ENCODE peak calls at places on chromosomes 13 and 19, in six cellular contexts. T is neural progenitor cell, G is astrocyte of the spinal cord, P is GM12865, H is HCT116, Q is cardiac fibroblast. F is an unnamed sample.
A peak's percentile ranks its signal among the peaks of the same experiment; 100 is the strongest.

GRCh38 chr19:48329167-48329891 is 4.0 kb downstream of the EMP3 start:
- DNase-seq in T (no peak), G (peak; percentile 62), P (peak; percentile 77), H (no peak), Q (peak; percentile 46), F (no peak)

GRCh38 chr19:17489392-17490030 is 19.2 kb downstream of the SLC27A1 start:
- DNase-seq in T (no peak), G (no peak), P (no peak), H (no peak), Q (no peak), F (no peak)

GRCh38 chr19:8655340-8655709 is 24.9 kb downstream of the NFILZ start:
- DNase-seq in T (no peak), G (no peak), P (peak; percentile 10), H (no peak), Q (no peak), F (no peak)

GRCh38 chr13:101493541-101493940 is 41.1 kb downstream of the ITGBL1 start:
- DNase-seq in T (no peak), G (no peak), P (no peak), H (no peak), Q (no peak), F (no peak)

GRCh38 chr13:37109080-37109678 is 3.7 kb upstream of the CSNK1A1L start:
- DNase-seq in T (peak; percentile 30), G (peak; percentile 70), P (peak; percentile 11), H (no peak), Q (peak; percentile 73), F (peak; percentile 70)

GRCh38 chr13:51585696-51586095 is 1.4 kb downstream of the WDFY2 start:
- DNase-seq in T (no peak), G (peak; percentile 62), P (peak; percentile 34), H (no peak), Q (peak; percentile 22), F (peak; percentile 41)

GRCh38 chr19:43784981-43785808 is 4.4 kb upstream of the KCNN4 start:
- DNase-seq in T (peak; percentile 86), G (peak; percentile 74), P (peak; percentile 88), H (peak; percentile 79), Q (peak; percentile 74), F (peak; percentile 61)

GRCh38 chr19:53308339-53308811 is 25.2 kb upstream of the ZNF845 start:
- DNase-seq in T (peak; percentile 67), G (no peak), P (no peak), H (no peak), Q (no peak), F (peak; percentile 43)

GRCh38 chr13:101397742-101398141 is 18.6 kb downstream of the NALCN start:
- DNase-seq in T (no peak), G (peak; percentile 80), P (no peak), H (no peak), Q (peak; percentile 8), F (peak; percentile 96)

GRCh38 chr19:49856574-49857021 is 5.6 kb downstream of the PTOV1 start:
- DNase-seq in T (no peak), G (no peak), P (no peak), H (no peak), Q (no peak), F (no peak)

GRCh38 chr19:17448190-17448967 is at the start of gene TMEM221:
- DNase-seq in T (peak; percentile 83), G (no peak), P (peak; percentile 41), H (no peak), Q (peak; percentile 30), F (peak; percentile 63)

GRCh38 chr13:39577833-39578232 is 25.2 kb downstream of the LHFPL6 start:
- DNase-seq in T (no peak), G (no peak), P (no peak), H (no peak), Q (no peak), F (no peak)

GRCh38 chr13:39023316-39023715 is 14.6 kb downstream of the PROSER1 start:
- DNase-seq in T (no peak), G (no peak), P (no peak), H (no peak), Q (peak; percentile 79), F (peak; percentile 62)

GRCh38 chr19:8324186-8325050 is 3.1 kb downstream of the RPS28 start:
- DNase-seq in T (no peak), G (no peak), P (peak; percentile 44), H (no peak), Q (no peak), F (no peak)

GRCh38 chr13:39632994-39633393 is 22.5 kb upstream of the COG6 start:
- DNase-seq in T (no peak), G (no peak), P (no peak), H (no peak), Q (no peak), F (no peak)

GRCh38 chr13:59834801-59835200 is 328.9 kb downstream of the DIAPH3 start:
- DNase-seq in T (no peak), G (peak; percentile 71), P (no peak), H (no peak), Q (peak; percentile 10), F (peak; percentile 23)

GRCh38 chr13:50645092-50645491 is 198.4 kb downstream of the DLEU7 start:
- DNase-seq in T (no peak), G (peak; percentile 49), P (no peak), H (no peak), Q (no peak), F (no peak)

GRCh38 chr19:35806597-35806996 is 6.0 kb downstream of the PRODH2 start:
- DNase-seq in T (no peak), G (no peak), P (no peak), H (no peak), Q (no peak), F (no peak)

GRCh38 chr19:3249408-3249807 is 24.9 kb downstream of the CELF5 start:
- DNase-seq in T (peak; percentile 23), G (no peak), P (peak; percentile 16), H (peak; percentile 33), Q (no peak), F (no peak)

GRCh38 chr13:75407473-75407872 is 74.5 kb downstream of the TBC1D4 start:
- DNase-seq in T (no peak), G (no peak), P (no peak), H (no peak), Q (no peak), F (no peak)

GRCh38 chr13:96662036-96662435 is 332.2 kb downstream of the OXGR1 start:
- DNase-seq in T (no peak), G (no peak), P (no peak), H (no peak), Q (no peak), F (peak; percentile 63)

GRCh38 chr19:35528218-35529038 is at the start of gene SBSN:
- DNase-seq in T (no peak), G (no peak), P (no peak), H (no peak), Q (peak; percentile 79), F (peak; percentile 89)

GRCh38 chr13:73200432-73200831 is 141.6 kb downstream of the KLF5 start:
- DNase-seq in T (no peak), G (peak; percentile 24), P (no peak), H (no peak), Q (peak; percentile 82), F (no peak)

GRCh38 chr13:94968040-94968756 is 255.9 kb upstream of the SOX21 start:
- DNase-seq in T (peak; percentile 86), G (peak; percentile 35), P (no peak), H (no peak), Q (peak; percentile 14), F (peak; percentile 56)

GRCh38 chr19:3785464-3785937 is 680 bp downstream of the MATK start:
- DNase-seq in T (peak; percentile 2), G (no peak), P (no peak), H (no peak), Q (no peak), F (no peak)

GRCh38 chr13:41568990-41569387 is 111.6 kb downstream of the RGCC start:
- DNase-seq in T (no peak), G (peak; percentile 85), P (no peak), H (no peak), Q (peak; percentile 79), F (peak; percentile 80)
- TF ChIP-seq CTCF in T (no peak), G (no peak), P (no peak), H (no peak), Q (peak; percentile 25), F (no peak)

DNA sequence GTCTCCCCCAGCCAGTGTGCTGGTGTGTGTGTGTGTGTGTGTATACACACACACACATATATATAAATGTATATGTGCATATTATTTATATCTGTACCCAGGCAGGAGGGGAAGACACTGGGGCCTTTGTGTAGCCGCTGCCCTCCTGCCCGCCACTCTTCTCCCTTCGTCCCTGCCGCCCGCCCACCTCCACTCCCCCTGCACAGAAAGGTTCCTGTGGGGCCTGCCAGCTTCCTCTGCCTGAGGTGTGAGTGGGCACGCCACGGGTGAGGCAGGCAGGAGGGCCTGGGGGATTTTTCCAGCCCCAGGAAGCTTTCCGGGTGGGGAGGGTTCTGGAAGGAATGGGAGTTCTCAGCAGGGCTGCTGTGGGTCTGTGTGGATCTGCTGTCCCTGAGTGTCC is 6.9 kb downstream of the IRF2BP1 start:
- DNase-seq in T (no peak), G (no peak), P (no peak), H (no peak), Q (no peak), F (no peak)
- H3K4me3 ChIP-seq in T (no peak overlapping the region), G (no peak overlapping the region), P (no peak overlapping the region), H (no peak overlapping the region), Q (no peak overlapping the region), F (no peak overlapping the region)

GRCh38 chr19:11321206-11322126 is 18.0 kb downstream of the RAB3D start:
- DNase-seq in T (no peak), G (no peak), P (no peak), H (no peak), Q (no peak), F (no peak)
- TF ChIP-seq CTCF in T (no peak), G (no peak), P (peak; percentile 9), H (no peak), Q (no peak), F (no peak)

GRCh38 chr19:55014714-55015113 is 23.4 kb downstream of the GP6 start:
- DNase-seq in T (no peak), G (no peak), P (no peak), H (no peak), Q (no peak), F (no peak)
- H3K4me3 ChIP-seq in T (no peak overlapping the region), G (no peak overlapping the region), P (no peak overlapping the region), H (no peak overlapping the region), Q (no peak overlapping the region), F (no peak overlapping the region)

GRCh38 chr13:56755181-56755580 is 385.5 kb upstream of the PRR20A start:
- DNase-seq in T (peak; percentile 41), G (no peak), P (no peak), H (no peak), Q (no peak), F (no peak)
- TF ChIP-seq CTCF in T (peak; percentile 58), G (no peak), P (no peak), H (no peak), Q (no peak), F (no peak)